ENCODE peak calls at places on chromosomes 4 and X, in four cellular contexts. F, A, T and Z are unnamed samples.

GRCh38 chr4:25101836-25102235 is 58.4 kb downstream of the SEPSECS start:
- DNase-seq in F (no peak), A (no peak), T (no peak), Z (no peak)

GRCh38 chrX:65705439-65705838 is 38.0 kb downstream of the MSN start:
- DNase-seq in F (no peak), A (no peak), T (no peak), Z (no peak)

GRCh38 chr4:133147365-133147821 is 1.7 kb upstream of the PCDH10 start:
- DNase-seq in F (no peak), A (no peak), T (no peak), Z (no peak)

GRCh38 chr4:86033171-86033570 is 326.7 kb downstream of the MAPK10 start:
- DNase-seq in F (no peak), A (peak), T (no peak), Z (peak)

GRCh38 chr4:110193822-110194761 is 4.3 kb downstream of the ELOVL6 start:
- DNase-seq in F (no peak), A (peak), T (peak), Z (peak)

GRCh38 chr4:1234296-1234695 is 14.6 kb downstream of the CTBP1 start:
- DNase-seq in F (no peak), A (peak), T (no peak), Z (no peak)

GRCh38 chr4:150244600-150244999 is 166.4 kb downstream of the DCLK2 start:
- DNase-seq in F (no peak), A (peak), T (no peak), Z (no peak)

GRCh38 chrX:154890990-154891639 is 5.0 kb downstream of the F8A1 start:
- DNase-seq in F (no peak), A (no peak), T (no peak), Z (no peak)

GRCh38 chr4:21888195-21888976 is 60.2 kb downstream of the KCNIP4 start:
- DNase-seq in F (no peak), A (peak), T (no peak), Z (no peak)

GRCh38 chr4:57214654-57215411 is 104.6 kb upstream of the IGFBP7 start:
- DNase-seq in F (no peak), A (no peak), T (no peak), Z (no peak)

GRCh38 chr4:138832563-138832962 is 183.0 kb upstream of the NOCT start:
- DNase-seq in F (no peak), A (no peak), T (no peak), Z (no peak)

GRCh38 chr4:80043534-80043933 is 29.5 kb downstream of the ANTXR2 start:
- DNase-seq in F (no peak), A (peak), T (no peak), Z (no peak)

GRCh38 chrX:100609591-100609990 is 24.9 kb downstream of the TNMD start:
- DNase-seq in F (no peak), A (peak), T (no peak), Z (no peak)

GRCh38 chrX:111955916-111956315 is 79.9 kb downstream of the TRPC5OS start:
- DNase-seq in F (no peak), A (no peak), T (no peak), Z (no peak)

GRCh38 chr4:48909697-48910096 is 3.1 kb upstream of the OCIAD2 start:
- DNase-seq in F (no peak), A (peak), T (peak), Z (peak)

GRCh38 chr4:37865450-37865849 is 25.4 kb upstream of the TBC1D1 start:
- DNase-seq in F (no peak), A (peak), T (no peak), Z (no peak)

GRCh38 chrX:11886745-11887144 is 128.7 kb downstream of the MSL3 start:
- DNase-seq in F (no peak), A (peak), T (no peak), Z (peak)

GRCh38 chr4:66178901-66179300 is 508.6 kb upstream of the EPHA5 start:
- DNase-seq in F (no peak), A (peak), T (no peak), Z (no peak)

GRCh38 chrX:103754401-103754800 is 22.2 kb upstream of the PLP1 start:
- DNase-seq in F (no peak), A (no peak), T (no peak), Z (no peak)

GRCh38 chr4:25857403-25857802 is 5.4 kb downstream of the SEL1L3 start:
- DNase-seq in F (no peak), A (no peak), T (no peak), Z (no peak)

GRCh38 chr4:101218894-101219293 is 128.4 kb downstream of the PPP3CA start:
- DNase-seq in F (no peak), A (no peak), T (no peak), Z (no peak)

GRCh38 chr4:137819964-137820383 is 287.7 kb upstream of the PCDH18 start:
- DNase-seq in F (no peak), A (peak), T (peak), Z (peak)

GRCh38 chr4:1979477-1980196 is 29.1 kb downstream of the NELFA start:
- DNase-seq in F (no peak), A (no peak), T (no peak), Z (no peak)

GRCh38 chrX:56833626-56834025 is 104.6 kb downstream of the NBDY start:
- DNase-seq in F (no peak), A (peak), T (no peak), Z (peak)

GRCh38 chrX:155086961-155087735 is 15.8 kb downstream of the BRCC3 start:
- DNase-seq in F (no peak), A (no peak), T (no peak), Z (no peak)

GRCh38 chr4:37661643-37662221 is 24.4 kb downstream of the RELL1 start:
- DNase-seq in F (no peak), A (no peak), T (no peak), Z (no peak)

GRCh38 chr4:108988514-108989195 is 225.8 kb upstream of the ETNPPL start:
- DNase-seq in F (no peak), A (no peak), T (no peak), Z (no peak)

GRCh38 chrX:12877386-12877785 is 10.5 kb downstream of the TLR7 start:
- DNase-seq in F (no peak), A (no peak), T (no peak), Z (no peak)

GRCh38 chr4:99855677-99856076 is 38.5 kb downstream of the LAMTOR3 start:
- DNase-seq in F (no peak), A (no peak), T (no peak), Z (no peak)

GRCh38 chr4:6634746-6635145 is 5.7 kb upstream of the MRFAP1 start:
- DNase-seq in F (no peak), A (no peak), T (no peak), Z (no peak)

GRCh38 chr4:88320780-88321373 is 36.5 kb upstream of the PPM1K start:
- DNase-seq in F (peak), A (peak), T (no peak), Z (no peak)

GRCh38 chr4:107120661-107121060 is 84.5 kb upstream of the DKK2 start:
- DNase-seq in F (no peak), A (peak), T (no peak), Z (no peak)

GRCh38 chr4:4461850-4462249 is 74.9 kb downstream of the NSG1 start:
- DNase-seq in F (no peak), A (no peak), T (no peak), Z (no peak)

GRCh38 chrX:3175659-3176438 is 134.6 kb downstream of the ARSF start:
- DNase-seq in F (no peak), A (peak), T (no peak), Z (no peak)

GRCh38 chr4:1463927-1464540 is 57.8 kb upstream of the NKX1-1 start:
- DNase-seq in F (no peak), A (no peak), T (no peak), Z (no peak)

GRCh38 chrX:135985974-135986312 is 708 bp downstream of the SLC9A6 start:
- DNase-seq in F (no peak), A (no peak), T (no peak), Z (no peak)

GRCh38 chr4:52966781-52967180 is 104.7 kb downstream of the RASL11B start:
- DNase-seq in F (no peak), A (no peak), T (no peak), Z (no peak)

GRCh38 chr4:37991623-37992410 is 31.6 kb downstream of the PTTG2 start:
- DNase-seq in F (no peak), A (no peak), T (no peak), Z (no peak)